ENCODE peak calls at places on chromosome 12, in nine cellular contexts. One of them, this sample, is unnamed.

GRCh38 chr12:104672501-104673265 is 215.9 kb downstream of the CHST11 start:
- DNase-seq in activated CD4-positive, alpha-beta T cell treated with anti-CD3 and anti-CD28 coated beads for 48 hours: no peak
- DNase-seq in progenitor cell of endocrine pancreas: no peak
- DNase-seq in AG04450: no peak
- DNase-seq in hepatocyte: no peak
- DNase-seq in foreskin fibroblast: peak
- DNase-seq in SHP77 treated with DMSO at 0.1 percent for 48 hours: peak
- DNase-seq in DMS153: no peak
- DNase-seq in Daoy: peak
- DNase-seq in this sample: peak

GRCh38 chr12:65525501-65526141 is 247.1 kb downstream of the MSRB3 start:
- DNase-seq in foreskin fibroblast: peak
- DNase-seq in AG04450: no peak
- DNase-seq in Daoy: peak
- DNase-seq in hepatocyte: no peak
- DNase-seq in DMS153: no peak
- DNase-seq in progenitor cell of endocrine pancreas: no peak
- DNase-seq in activated CD4-positive, alpha-beta T cell treated with anti-CD3 and anti-CD28 coated beads for 48 hours: no peak
- DNase-seq in SHP77 treated with DMSO at 0.1 percent for 48 hours: no peak
- DNase-seq in this sample: no peak

GRCh38 chr12:6703631-6704030 is 3.0 kb upstream of the PIANP start:
- DNase-seq in AG04450: no peak
- DNase-seq in Daoy: peak
- DNase-seq in progenitor cell of endocrine pancreas: no peak
- DNase-seq in hepatocyte: no peak
- DNase-seq in DMS153: peak
- DNase-seq in foreskin fibroblast: no peak
- DNase-seq in SHP77 treated with DMSO at 0.1 percent for 48 hours: no peak
- DNase-seq in activated CD4-positive, alpha-beta T cell treated with anti-CD3 and anti-CD28 coated beads for 48 hours: peak
- DNase-seq in this sample: no peak

GRCh38 chr12:12327802-12328201 is 22.2 kb downstream of the MANSC1 start:
- DNase-seq in SHP77 treated with DMSO at 0.1 percent for 48 hours: peak
- DNase-seq in foreskin fibroblast: no peak
- DNase-seq in DMS153: peak
- DNase-seq in hepatocyte: peak
- DNase-seq in activated CD4-positive, alpha-beta T cell treated with anti-CD3 and anti-CD28 coated beads for 48 hours: no peak
- DNase-seq in Daoy: peak
- DNase-seq in progenitor cell of endocrine pancreas: no peak
- DNase-seq in AG04450: no peak
- DNase-seq in this sample: peak

GRCh38 chr12:25529738-25530137 is 23.3 kb downstream of the LMNTD1 start:
- DNase-seq in activated CD4-positive, alpha-beta T cell treated with anti-CD3 and anti-CD28 coated beads for 48 hours: no peak
- DNase-seq in progenitor cell of endocrine pancreas: no peak
- DNase-seq in DMS153: no peak
- DNase-seq in SHP77 treated with DMSO at 0.1 percent for 48 hours: no peak
- DNase-seq in hepatocyte: no peak
- DNase-seq in AG04450: no peak
- DNase-seq in foreskin fibroblast: peak
- DNase-seq in Daoy: peak
- DNase-seq in this sample: no peak

GRCh38 chr12:68175566-68176033 is 16.1 kb upstream of the IFNG start:
- DNase-seq in activated CD4-positive, alpha-beta T cell treated with anti-CD3 and anti-CD28 coated beads for 48 hours: peak
- DNase-seq in AG04450: no peak
- DNase-seq in DMS153: no peak
- DNase-seq in Daoy: peak
- DNase-seq in progenitor cell of endocrine pancreas: no peak
- DNase-seq in hepatocyte: no peak
- DNase-seq in foreskin fibroblast: no peak
- DNase-seq in SHP77 treated with DMSO at 0.1 percent for 48 hours: no peak
- DNase-seq in this sample: no peak

GRCh38 chr12:117724545-117724944 is 244.2 kb downstream of the KSR2 start:
- DNase-seq in progenitor cell of endocrine pancreas: no peak
- DNase-seq in SHP77 treated with DMSO at 0.1 percent for 48 hours: no peak
- DNase-seq in hepatocyte: no peak
- DNase-seq in foreskin fibroblast: no peak
- DNase-seq in DMS153: no peak
- DNase-seq in AG04450: no peak
- DNase-seq in Daoy: no peak
- DNase-seq in activated CD4-positive, alpha-beta T cell treated with anti-CD3 and anti-CD28 coated beads for 48 hours: no peak
- DNase-seq in this sample: no peak

GRCh38 chr12:75196865-75197264 is 12.8 kb downstream of the KCNC2 start:
- DNase-seq in activated CD4-positive, alpha-beta T cell treated with anti-CD3 and anti-CD28 coated beads for 48 hours: no peak
- DNase-seq in foreskin fibroblast: no peak
- DNase-seq in DMS153: no peak
- DNase-seq in progenitor cell of endocrine pancreas: no peak
- DNase-seq in AG04450: no peak
- DNase-seq in SHP77 treated with DMSO at 0.1 percent for 48 hours: no peak
- DNase-seq in hepatocyte: no peak
- DNase-seq in Daoy: peak
- DNase-seq in this sample: no peak

GRCh38 chr12:105382771-105383632 is 52.5 kb downstream of the C12orf75 start:
- DNase-seq in AG04450: peak
- DNase-seq in Daoy: peak
- DNase-seq in DMS153: peak
- DNase-seq in foreskin fibroblast: peak
- DNase-seq in SHP77 treated with DMSO at 0.1 percent for 48 hours: peak
- DNase-seq in hepatocyte: peak
- DNase-seq in activated CD4-positive, alpha-beta T cell treated with anti-CD3 and anti-CD28 coated beads for 48 hours: no peak
- DNase-seq in progenitor cell of endocrine pancreas: no peak
- DNase-seq in this sample: peak

GRCh38 chr12:104058796-104059195 is 5.5 kb upstream of the HCFC2 start:
- DNase-seq in SHP77 treated with DMSO at 0.1 percent for 48 hours: no peak
- DNase-seq in progenitor cell of endocrine pancreas: no peak
- DNase-seq in DMS153: no peak
- DNase-seq in hepatocyte: no peak
- DNase-seq in activated CD4-positive, alpha-beta T cell treated with anti-CD3 and anti-CD28 coated beads for 48 hours: no peak
- DNase-seq in AG04450: no peak
- DNase-seq in foreskin fibroblast: no peak
- DNase-seq in Daoy: no peak
- DNase-seq in this sample: no peak

GRCh38 chr12:52210186-52210924 is 18.5 kb upstream of the KRT80 start:
- DNase-seq in hepatocyte: no peak
- DNase-seq in Daoy: no peak
- DNase-seq in SHP77 treated with DMSO at 0.1 percent for 48 hours: no peak
- DNase-seq in DMS153: no peak
- DNase-seq in AG04450: no peak
- DNase-seq in foreskin fibroblast: peak
- DNase-seq in activated CD4-positive, alpha-beta T cell treated with anti-CD3 and anti-CD28 coated beads for 48 hours: no peak
- DNase-seq in progenitor cell of endocrine pancreas: no peak
- DNase-seq in this sample: no peak

GRCh38 chr12:93571854-93572711 is at the start of gene SOCS2:
- DNase-seq in progenitor cell of endocrine pancreas: peak
- DNase-seq in Daoy: peak
- DNase-seq in AG04450: no peak
- DNase-seq in hepatocyte: peak
- DNase-seq in foreskin fibroblast: no peak
- DNase-seq in activated CD4-positive, alpha-beta T cell treated with anti-CD3 and anti-CD28 coated beads for 48 hours: peak
- DNase-seq in SHP77 treated with DMSO at 0.1 percent for 48 hours: no peak
- DNase-seq in DMS153: no peak
- DNase-seq in this sample: peak

GRCh38 chr12:130031571-130032189 is 127.9 kb upstream of the TMEM132D start:
- DNase-seq in hepatocyte: peak
- DNase-seq in progenitor cell of endocrine pancreas: peak
- DNase-seq in DMS153: no peak
- DNase-seq in activated CD4-positive, alpha-beta T cell treated with anti-CD3 and anti-CD28 coated beads for 48 hours: peak
- DNase-seq in foreskin fibroblast: no peak
- DNase-seq in SHP77 treated with DMSO at 0.1 percent for 48 hours: peak
- DNase-seq in AG04450: no peak
- DNase-seq in Daoy: peak
- DNase-seq in this sample: peak

GRCh38 chr12:52197371-52198231 is 5.8 kb upstream of the KRT80 start:
- DNase-seq in activated CD4-positive, alpha-beta T cell treated with anti-CD3 and anti-CD28 coated beads for 48 hours: no peak
- DNase-seq in progenitor cell of endocrine pancreas: no peak
- DNase-seq in Daoy: no peak
- DNase-seq in AG04450: no peak
- DNase-seq in DMS153: no peak
- DNase-seq in hepatocyte: no peak
- DNase-seq in SHP77 treated with DMSO at 0.1 percent for 48 hours: no peak
- DNase-seq in foreskin fibroblast: no peak
- DNase-seq in this sample: no peak

GRCh38 chr12:120024193-120024592 is 35.2 kb downstream of the BICDL1 start:
- DNase-seq in activated CD4-positive, alpha-beta T cell treated with anti-CD3 and anti-CD28 coated beads for 48 hours: no peak
- DNase-seq in progenitor cell of endocrine pancreas: no peak
- DNase-seq in foreskin fibroblast: no peak
- DNase-seq in DMS153: no peak
- DNase-seq in AG04450: no peak
- DNase-seq in Daoy: no peak
- DNase-seq in hepatocyte: no peak
- DNase-seq in SHP77 treated with DMSO at 0.1 percent for 48 hours: no peak
- DNase-seq in this sample: no peak

GRCh38 chr12:94240171-94240570 is 91.8 kb downstream of the PLXNC1 start:
- DNase-seq in AG04450: no peak
- DNase-seq in hepatocyte: no peak
- DNase-seq in DMS153: no peak
- DNase-seq in SHP77 treated with DMSO at 0.1 percent for 48 hours: no peak
- DNase-seq in Daoy: no peak
- DNase-seq in progenitor cell of endocrine pancreas: no peak
- DNase-seq in activated CD4-positive, alpha-beta T cell treated with anti-CD3 and anti-CD28 coated beads for 48 hours: no peak
- DNase-seq in foreskin fibroblast: no peak
- DNase-seq in this sample: no peak

GRCh38 chr12:70985850-70986249 is 65.3 kb upstream of the PTPRR start:
- DNase-seq in foreskin fibroblast: peak
- DNase-seq in SHP77 treated with DMSO at 0.1 percent for 48 hours: no peak
- DNase-seq in Daoy: no peak
- DNase-seq in progenitor cell of endocrine pancreas: no peak
- DNase-seq in hepatocyte: no peak
- DNase-seq in AG04450: no peak
- DNase-seq in DMS153: no peak
- DNase-seq in activated CD4-positive, alpha-beta T cell treated with anti-CD3 and anti-CD28 coated beads for 48 hours: no peak
- DNase-seq in this sample: no peak

GRCh38 chr12:54420766-54421144 is 1.7 kb upstream of the ITGA5 start:
- DNase-seq in AG04450: no peak
- DNase-seq in Daoy: peak
- DNase-seq in foreskin fibroblast: no peak
- DNase-seq in progenitor cell of endocrine pancreas: no peak
- DNase-seq in activated CD4-positive, alpha-beta T cell treated with anti-CD3 and anti-CD28 coated beads for 48 hours: no peak
- DNase-seq in DMS153: no peak
- DNase-seq in SHP77 treated with DMSO at 0.1 percent for 48 hours: no peak
- DNase-seq in hepatocyte: no peak
- DNase-seq in this sample: no peak

GRCh38 chr12:124213606-124214347 is 81.1 kb upstream of the RFLNA start:
- DNase-seq in SHP77 treated with DMSO at 0.1 percent for 48 hours: no peak
- DNase-seq in AG04450: no peak
- DNase-seq in DMS153: no peak
- DNase-seq in hepatocyte: no peak
- DNase-seq in Daoy: no peak
- DNase-seq in progenitor cell of endocrine pancreas: no peak
- DNase-seq in activated CD4-positive, alpha-beta T cell treated with anti-CD3 and anti-CD28 coated beads for 48 hours: no peak
- DNase-seq in foreskin fibroblast: no peak
- DNase-seq in this sample: no peak

GRCh38 chr12:6461401-6462233 is 8.9 kb downstream of the VAMP1 start:
- DNase-seq in hepatocyte: no peak
- DNase-seq in Daoy: peak
- DNase-seq in SHP77 treated with DMSO at 0.1 percent for 48 hours: no peak
- DNase-seq in AG04450: no peak
- DNase-seq in progenitor cell of endocrine pancreas: no peak
- DNase-seq in activated CD4-positive, alpha-beta T cell treated with anti-CD3 and anti-CD28 coated beads for 48 hours: peak
- DNase-seq in foreskin fibroblast: no peak
- DNase-seq in DMS153: no peak
- DNase-seq in this sample: no peak

GRCh38 chr12:88904705-88905104 is 324.4 kb upstream of the KITLG start:
- DNase-seq in SHP77 treated with DMSO at 0.1 percent for 48 hours: no peak
- DNase-seq in Daoy: no peak
- DNase-seq in AG04450: no peak
- DNase-seq in DMS153: no peak
- DNase-seq in progenitor cell of endocrine pancreas: no peak
- DNase-seq in activated CD4-positive, alpha-beta T cell treated with anti-CD3 and anti-CD28 coated beads for 48 hours: no peak
- DNase-seq in hepatocyte: no peak
- DNase-seq in foreskin fibroblast: no peak
- DNase-seq in this sample: no peak

GRCh38 chr12:80643961-80644360 is 63.5 kb upstream of the MYF6 start:
- DNase-seq in SHP77 treated with DMSO at 0.1 percent for 48 hours: no peak
- DNase-seq in hepatocyte: no peak
- DNase-seq in activated CD4-positive, alpha-beta T cell treated with anti-CD3 and anti-CD28 coated beads for 48 hours: no peak
- DNase-seq in Daoy: no peak
- DNase-seq in foreskin fibroblast: no peak
- DNase-seq in DMS153: no peak
- DNase-seq in progenitor cell of endocrine pancreas: no peak
- DNase-seq in AG04450: no peak
- DNase-seq in this sample: no peak

GRCh38 chr12:76927170-76927784 is 48.5 kb upstream of the CSRP2 start:
- DNase-seq in Daoy: peak
- DNase-seq in foreskin fibroblast: no peak
- DNase-seq in progenitor cell of endocrine pancreas: no peak
- DNase-seq in DMS153: no peak
- DNase-seq in activated CD4-positive, alpha-beta T cell treated with anti-CD3 and anti-CD28 coated beads for 48 hours: peak
- DNase-seq in SHP77 treated with DMSO at 0.1 percent for 48 hours: no peak
- DNase-seq in AG04450: no peak
- DNase-seq in hepatocyte: peak
- DNase-seq in this sample: peak

GRCh38 chr12:28645436-28645835 is 455.2 kb downstream of the CCDC91 start:
- DNase-seq in foreskin fibroblast: no peak
- DNase-seq in hepatocyte: no peak
- DNase-seq in Daoy: no peak
- DNase-seq in DMS153: no peak
- DNase-seq in AG04450: no peak
- DNase-seq in progenitor cell of endocrine pancreas: no peak
- DNase-seq in activated CD4-positive, alpha-beta T cell treated with anti-CD3 and anti-CD28 coated beads for 48 hours: no peak
- DNase-seq in SHP77 treated with DMSO at 0.1 percent for 48 hours: no peak
- DNase-seq in this sample: no peak

GRCh38 chr12:111404362-111405148 is 1.2 kb upstream of the SH2B3 start:
- DNase-seq in AG04450: no peak
- DNase-seq in Daoy: peak
- DNase-seq in DMS153: no peak
- DNase-seq in activated CD4-positive, alpha-beta T cell treated with anti-CD3 and anti-CD28 coated beads for 48 hours: peak
- DNase-seq in hepatocyte: peak
- DNase-seq in progenitor cell of endocrine pancreas: no peak
- DNase-seq in foreskin fibroblast: no peak
- DNase-seq in SHP77 treated with DMSO at 0.1 percent for 48 hours: no peak
- DNase-seq in this sample: no peak

GRCh38 chr12:130818381-130819247 is 20.4 kb downstream of the STX2 start:
- DNase-seq in hepatocyte: peak
- DNase-seq in DMS153: peak
- DNase-seq in SHP77 treated with DMSO at 0.1 percent for 48 hours: peak
- DNase-seq in foreskin fibroblast: no peak
- DNase-seq in activated CD4-positive, alpha-beta T cell treated with anti-CD3 and anti-CD28 coated beads for 48 hours: peak
- DNase-seq in progenitor cell of endocrine pancreas: peak
- DNase-seq in Daoy: peak
- DNase-seq in AG04450: no peak
- DNase-seq in this sample: peak

GRCh38 chr12:54840293-54840692 is 14.0 kb upstream of the MUCL1 start:
- DNase-seq in activated CD4-positive, alpha-beta T cell treated with anti-CD3 and anti-CD28 coated beads for 48 hours: no peak
- DNase-seq in progenitor cell of endocrine pancreas: no peak
- DNase-seq in DMS153: peak
- DNase-seq in foreskin fibroblast: no peak
- DNase-seq in Daoy: peak
- DNase-seq in SHP77 treated with DMSO at 0.1 percent for 48 hours: no peak
- DNase-seq in AG04450: no peak
- DNase-seq in hepatocyte: no peak
- DNase-seq in this sample: no peak

GRCh38 chr12:115517913-115518312 is 759.6 kb downstream of the MED13L start:
- DNase-seq in SHP77 treated with DMSO at 0.1 percent for 48 hours: no peak
- DNase-seq in hepatocyte: no peak
- DNase-seq in progenitor cell of endocrine pancreas: no peak
- DNase-seq in Daoy: no peak
- DNase-seq in DMS153: no peak
- DNase-seq in AG04450: no peak
- DNase-seq in activated CD4-positive, alpha-beta T cell treated with anti-CD3 and anti-CD28 coated beads for 48 hours: no peak
- DNase-seq in foreskin fibroblast: no peak
- DNase-seq in this sample: no peak

GRCh38 chr12:7512528-7512927 is 9.0 kb upstream of the CD163 start:
- DNase-seq in AG04450: peak
- DNase-seq in Daoy: peak
- DNase-seq in DMS153: no peak
- DNase-seq in progenitor cell of endocrine pancreas: no peak
- DNase-seq in hepatocyte: peak
- DNase-seq in activated CD4-positive, alpha-beta T cell treated with anti-CD3 and anti-CD28 coated beads for 48 hours: no peak
- DNase-seq in foreskin fibroblast: peak
- DNase-seq in SHP77 treated with DMSO at 0.1 percent for 48 hours: no peak
- DNase-seq in this sample: peak

GRCh38 chr12:116996648-116997047 is 85.9 kb downstream of the FBXW8 start:
- DNase-seq in AG04450: no peak
- DNase-seq in Daoy: no peak
- DNase-seq in progenitor cell of endocrine pancreas: no peak
- DNase-seq in SHP77 treated with DMSO at 0.1 percent for 48 hours: no peak
- DNase-seq in hepatocyte: no peak
- DNase-seq in DMS153: no peak
- DNase-seq in activated CD4-positive, alpha-beta T cell treated with anti-CD3 and anti-CD28 coated beads for 48 hours: no peak
- DNase-seq in foreskin fibroblast: no peak
- DNase-seq in this sample: no peak

GRCh38 chr12:26523708-26524150 is 309.3 kb downstream of the ITPR2 start:
- DNase-seq in Daoy: peak
- DNase-seq in AG04450: peak
- DNase-seq in foreskin fibroblast: peak
- DNase-seq in SHP77 treated with DMSO at 0.1 percent for 48 hours: peak
- DNase-seq in progenitor cell of endocrine pancreas: no peak
- DNase-seq in hepatocyte: peak
- DNase-seq in activated CD4-positive, alpha-beta T cell treated with anti-CD3 and anti-CD28 coated beads for 48 hours: no peak
- DNase-seq in DMS153: no peak
- DNase-seq in this sample: peak